ENCODE peak calls at places on chromosomes 5 and 9, in eight cellular contexts. G is activated T-helper 9 cell treated with anti-CD3 and anti-CD28 coated beads, Interleukin-2, amount 50 U/mL, for 16 hours; Y is brain microvascular endothelial cell; L is left colon; D is memory B cell; F is GM12878; Q is fibroblast of pulmonary artery; E is B cell. P is an unnamed sample.

GRCh38 chr5:116378007-116378831 is 196.4 kb downstream of the SEMA6A start:
- DNase-seq in D (no peak), Q (no peak), Y (no peak), E (no peak), F (no peak), G (no peak), L (no peak), P (peak)

GRCh38 chr5:59069438-59070079 is 486.7 kb downstream of the RAB3C start:
- DNase-seq in Q (peak), F (no peak), G (no peak), E (no peak), D (no peak), L (no peak), Y (peak), P (peak)

GRCh38 chr5:135578685-135579341 is at the start of gene CXCL14:
- DNase-seq in D (no peak), E (no peak), Y (peak), G (no peak), F (no peak), Q (peak), L (no peak), P (no peak)

GRCh38 chr5:100516285-100516684 is 18.9 kb upstream of the FAM174A start:
- DNase-seq in Y (no peak), F (peak), D (no peak), Q (no peak), E (no peak), L (no peak), G (no peak), P (no peak)

GRCh38 chr9:16272766-16273165 is 597.7 kb downstream of the BNC2 start:
- DNase-seq in G (no peak), E (no peak), Y (no peak), F (no peak), D (no peak), Q (peak), L (no peak), P (no peak)

GRCh38 chr5:95759634-95760033 is 28.5 kb downstream of the RHOBTB3 start:
- DNase-seq in L (no peak), G (no peak), E (no peak), D (no peak), Y (peak), Q (peak), F (no peak), P (peak)

GRCh38 chr9:33719581-33720374 is 75.6 kb upstream of the PRSS3 start:
- DNase-seq in Y (no peak), G (peak), Q (peak), F (no peak), E (peak), D (peak), L (no peak), P (no peak)

GRCh38 chr9:72424131-72424530 is 59.1 kb upstream of the ZFAND5 start:
- DNase-seq in Q (no peak), D (no peak), G (no peak), E (no peak), Y (no peak), F (no peak), L (no peak), P (no peak)

GRCh38 chr5:55533806-55534435 is 843 bp downstream of the PLPP1 start:
- DNase-seq in D (peak), Q (peak), E (no peak), L (peak), Y (peak), G (no peak), F (peak), P (no peak)

GRCh38 chr9:134320916-134321570 is 5.2 kb upstream of the RXRA start:
- DNase-seq in G (no peak), F (no peak), Y (no peak), Q (no peak), D (no peak), L (peak), E (no peak), P (no peak)

GRCh38 chr5:63233906-63234305 is 655.3 kb downstream of the LRRC70 start:
- DNase-seq in Y (no peak), Q (peak), D (no peak), F (no peak), L (no peak), E (no peak), G (no peak), P (no peak)

P was measured in myocyte.